ENCODE peak calls at places on chromosomes 16 and 17, in ten cellular contexts. I, O, Q, G, N, S, D, M, H and W are unnamed samples.

GRCh38 chr17:56593073-56593740 is at the start of gene NOG:
- DNase-seq in D (peak), S (no peak), N (peak), Q (peak), H (peak), M (peak), O (no peak), I (no peak), G (peak), W (peak)

GRCh38 chr17:62754696-62755095 is 53.4 kb downstream of the MARCHF10 start:
- DNase-seq in D (no peak), I (no peak), S (no peak), H (no peak), O (no peak), Q (no peak), G (no peak), N (no peak), M (no peak), W (no peak)

GRCh38 chr16:58501242-58502131 is 1.5 kb downstream of the NDRG4 start:
- DNase-seq in H (peak), I (no peak), Q (peak), G (peak), D (no peak), N (no peak), M (peak), S (peak), O (peak), W (no peak)

GRCh38 chr17:33739714-33740113 is 446.6 kb upstream of the ASIC2 start:
- DNase-seq in S (no peak), G (no peak), H (no peak), Q (no peak), D (no peak), O (no peak), I (no peak), M (no peak), N (no peak), W (no peak)

GRCh38 chr17:28716740-28717577 is 709 bp downstream of the RAB34 start:
- DNase-seq in Q (no peak), I (no peak), O (no peak), G (no peak), N (peak), S (no peak), H (peak), M (peak), D (no peak), W (peak)

GRCh38 chr17:27878776-27879562 is 14.2 kb downstream of the LYRM9 start:
- DNase-seq in O (no peak), G (peak), N (no peak), M (no peak), S (no peak), I (no peak), H (no peak), D (no peak), Q (no peak), W (no peak)

GRCh38 chr16:57601801-57602478 is 26.5 kb upstream of the ADGRG1 start:
- DNase-seq in Q (peak), O (no peak), G (peak), N (no peak), M (no peak), H (no peak), D (no peak), S (no peak), I (no peak), W (no peak)

GRCh38 chr16:25553711-25554436 is 137.9 kb upstream of the HS3ST4 start:
- DNase-seq in S (no peak), O (no peak), H (no peak), D (peak), G (no peak), M (no peak), I (no peak), N (no peak), Q (no peak), W (peak)

GRCh38 chr17:80603380-80603779 is 58.7 kb downstream of the RPTOR start:
- DNase-seq in S (no peak), H (no peak), D (no peak), Q (no peak), M (no peak), O (no peak), G (no peak), I (no peak), N (no peak), W (no peak)

GRCh38 chr16:89320717-89321501 is 103.4 kb downstream of the ZNF778 start:
- DNase-seq in H (no peak), O (no peak), I (no peak), G (peak), D (no peak), S (peak), N (peak), M (peak), Q (no peak), W (peak)

GRCh38 chr16:84763164-84763563 is 56.6 kb upstream of the CRISPLD2 start:
- DNase-seq in I (no peak), N (no peak), S (no peak), Q (no peak), H (no peak), D (no peak), G (no peak), O (no peak), M (no peak), W (no peak)

GRCh38 chr16:77657016-77657415 is 65.3 kb upstream of the NUDT7 start:
- DNase-seq in S (no peak), M (no peak), Q (no peak), N (no peak), G (no peak), H (no peak), I (no peak), D (no peak), O (no peak), W (peak)

GRCh38 chr16:85969159-85969558 is 70.2 kb downstream of the IRF8 start:
- DNase-seq in O (no peak), G (no peak), N (no peak), M (no peak), D (peak), S (no peak), H (no peak), I (peak), Q (no peak), W (peak)

GRCh38 chr16:50284131-50284911 is 18.0 kb downstream of the ADCY7 start:
- DNase-seq in G (no peak), M (no peak), Q (no peak), O (peak), I (no peak), D (no peak), S (peak), N (peak), H (no peak), W (no peak)

GRCh38 chr16:52680993-52681392 is 134.1 kb upstream of the TOX3 start:
- DNase-seq in D (no peak), Q (no peak), O (no peak), S (no peak), G (no peak), H (no peak), I (no peak), N (no peak), M (no peak), W (no peak)

GRCh38 chr17:2697611-2698162 is 13.9 kb downstream of the CLUH start:
- DNase-seq in G (peak), N (no peak), Q (no peak), H (no peak), D (no peak), M (no peak), I (no peak), S (no peak), O (no peak), W (no peak)

GRCh38 chr16:30600215-30600614 is 10.0 kb downstream of the ZNF689 start:
- DNase-seq in Q (no peak), G (no peak), M (no peak), D (no peak), I (no peak), O (no peak), N (no peak), H (no peak), S (no peak), W (no peak)

GRCh38 chr17:75639771-75640555 is 6.7 kb downstream of the SMIM5 start:
- DNase-seq in S (peak), G (no peak), M (no peak), H (no peak), Q (no peak), I (no peak), O (no peak), N (no peak), D (no peak), W (no peak)

GRCh38 chr16:86219655-86220445 is 290.5 kb upstream of the FOXF1 start:
- DNase-seq in H (no peak), S (peak), I (peak), N (no peak), O (no peak), D (no peak), M (no peak), Q (no peak), G (no peak), W (peak)

GRCh38 chr17:80970044-80970761 is 21.4 kb upstream of the CHMP6 start:
- DNase-seq in S (peak), M (peak), G (no peak), Q (peak), N (peak), O (peak), H (no peak), D (no peak), I (no peak), W (no peak)

GRCh38 chr17:79191270-79191934 is 116.8 kb downstream of the ENGASE start:
- DNase-seq in S (no peak), O (no peak), N (no peak), G (no peak), D (no peak), Q (no peak), H (no peak), I (no peak), M (no peak), W (no peak)

GRCh38 chr16:51839697-51840462 is 688.8 kb upstream of the SALL1 start:
- DNase-seq in O (no peak), M (no peak), G (no peak), Q (no peak), D (peak), N (no peak), H (no peak), I (no peak), S (no peak), W (peak)

GRCh38 chr17:83180996-83181481 is 101.6 kb downstream of the METRNL start:
- DNase-seq in M (no peak), N (no peak), H (no peak), S (no peak), D (no peak), O (peak), I (no peak), Q (no peak), G (peak), W (no peak)

GRCh38 chr17:57806083-57806830 is 43.6 kb downstream of the MRPS23 start:
- DNase-seq in S (no peak), O (no peak), I (no peak), D (no peak), G (no peak), M (no peak), H (no peak), Q (no peak), N (no peak), W (no peak)

GRCh38 chr17:57811633-57812280 is 38.1 kb downstream of the MRPS23 start:
- DNase-seq in S (no peak), G (no peak), I (no peak), O (no peak), D (no peak), H (no peak), N (no peak), M (no peak), Q (no peak), W (no peak)

GRCh38 chr17:57809879-57810278 is 40.0 kb downstream of the MRPS23 start:
- DNase-seq in O (no peak), S (no peak), D (no peak), I (no peak), G (no peak), M (no peak), Q (no peak), H (no peak), N (no peak), W (no peak)

GRCh38 chr17:57808882-57809281 is 41.0 kb downstream of the MRPS23 start:
- DNase-seq in I (no peak), G (no peak), S (no peak), M (no peak), N (no peak), Q (no peak), D (no peak), H (no peak), O (no peak), W (no peak)

DNA sequence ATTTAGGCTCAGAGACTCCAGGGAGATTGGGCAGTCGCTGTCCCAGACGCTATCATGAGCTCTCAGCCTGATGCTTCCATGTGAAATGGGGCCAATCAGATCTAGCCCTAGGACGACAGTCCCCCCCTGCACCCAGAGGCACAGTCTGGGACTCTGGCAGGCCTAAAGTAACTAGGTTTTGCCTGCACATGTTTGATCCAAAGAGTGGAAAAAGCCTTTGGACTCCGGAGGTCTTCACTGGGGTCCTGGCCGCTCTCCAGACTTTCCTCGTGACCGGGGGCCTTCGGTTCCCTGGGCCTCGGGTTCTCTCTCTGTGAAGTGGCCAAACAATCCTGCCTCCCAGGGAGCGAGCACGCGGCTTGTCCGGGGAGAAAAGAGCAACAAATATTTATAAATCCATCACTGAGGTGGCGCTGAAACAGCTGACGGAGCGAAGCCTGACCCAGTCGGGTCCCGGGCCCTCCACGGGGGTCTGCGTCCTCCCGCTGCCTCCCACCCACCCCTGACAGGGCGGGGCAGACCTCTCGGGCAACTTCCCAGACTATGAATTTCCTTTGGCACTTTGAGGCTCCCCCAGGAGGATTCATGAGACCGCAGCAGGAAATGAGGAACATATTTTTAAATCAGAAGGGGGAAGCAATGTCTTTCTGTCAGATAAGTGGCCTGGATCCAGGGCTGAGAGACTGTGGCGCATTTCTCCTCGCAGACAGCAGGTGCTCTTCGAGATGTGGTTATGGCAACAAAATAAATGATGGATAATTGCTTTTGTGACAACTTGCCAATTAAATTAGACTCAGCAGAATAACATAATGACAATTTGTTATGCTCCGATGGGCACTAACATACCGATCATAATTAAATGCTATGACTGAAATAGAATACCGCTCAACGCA is 38.9 kb downstream of the MRPS23 start:
- DNase-seq in G (peak), H (no peak), I (no peak), N (peak), S (no peak), D (no peak), M (peak), Q (no peak), O (no peak), W (peak)
- TF ChIP-seq CTCF in G (no peak), H (no peak), I (no peak), N (no peak), S (no peak), D (no peak), M (no peak), Q (no peak), O (no peak), W (no peak)

DNA sequence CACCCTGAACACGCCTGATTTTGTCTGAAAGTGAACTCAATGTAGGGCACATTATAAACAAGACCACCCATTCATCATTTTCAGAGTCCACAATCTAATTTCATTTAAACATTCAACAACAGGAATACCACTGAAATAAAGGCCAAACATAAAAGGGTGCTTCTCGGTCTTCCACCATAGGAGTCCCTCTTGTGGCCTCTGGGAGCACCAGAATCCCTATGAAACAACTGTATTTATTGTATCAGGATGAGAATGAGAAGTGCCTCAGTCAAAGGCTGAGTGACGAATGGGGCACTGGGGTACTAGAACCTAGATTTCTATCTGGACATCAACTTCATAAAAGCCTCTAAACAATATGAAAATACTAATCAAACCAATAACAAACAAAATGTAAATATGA is 40.4 kb downstream of the NXPH3 start:
- DNase-seq in I (no peak), H (no peak), N (no peak), M (no peak), S (no peak), O (no peak), Q (no peak), G (no peak), D (no peak), W (peak)
- TF ChIP-seq CTCF in I (peak), H (peak), N (peak), M (no peak), S (no peak), O (peak), Q (no peak), G (no peak), D (peak), W (peak)

GRCh38 chr16:8199390-8199789 is 390.9 kb downstream of the TMEM114 start:
- DNase-seq in Q (no peak), G (no peak), O (no peak), S (no peak), M (no peak), D (no peak), I (no peak), H (no peak), N (no peak), W (no peak)

DNA sequence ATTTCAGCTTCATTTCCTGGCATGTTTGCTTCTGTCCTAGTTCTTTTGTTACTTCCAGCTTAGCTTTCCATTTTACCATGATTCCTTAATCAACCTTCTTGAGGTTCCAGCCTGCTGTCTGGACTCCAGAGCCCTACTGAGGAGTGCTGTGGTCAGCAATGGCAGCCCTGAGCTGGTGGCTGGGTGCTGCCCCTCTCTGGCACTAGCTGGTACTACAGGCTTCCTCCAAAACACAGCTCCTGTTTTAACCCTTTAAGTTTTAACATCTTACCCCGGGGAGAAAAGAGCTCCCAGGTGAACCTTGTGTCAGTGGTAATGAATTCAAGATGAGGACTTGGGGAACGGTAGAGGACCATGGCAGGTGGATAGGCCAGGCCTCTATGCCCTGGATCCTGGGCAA is 395.5 kb downstream of the TMEM114 start:
- DNase-seq in N (no peak), H (no peak), G (no peak), D (no peak), O (no peak), S (no peak), Q (no peak), I (no peak), M (peak), W (no peak)
- TF ChIP-seq CTCF in N (peak), H (peak), G (no peak), D (peak), O (peak), S (no peak), Q (no peak), I (no peak), M (peak), W (no peak)

GRCh38 chr17:14135906-14136590 is 66.7 kb downstream of the COX10 start:
- DNase-seq in M (no peak), Q (no peak), N (no peak), I (no peak), S (no peak), H (no peak), O (no peak), D (no peak), G (no peak), W (no peak)
- TF ChIP-seq CTCF in M (no peak), Q (no peak), N (no peak), I (no peak), S (no peak), H (no peak), O (no peak), D (no peak), G (no peak), W (no peak)

GRCh38 chr17:73657473-73658116 is 13.3 kb upstream of the SDK2 start:
- DNase-seq in O (peak), S (peak), D (no peak), Q (no peak), N (peak), G (peak), I (no peak), M (peak), H (peak), W (peak)
- TF ChIP-seq CTCF in O (peak), S (no peak), D (peak), Q (peak), N (peak), G (peak), I (peak), M (peak), H (peak), W (peak)